ENCODE peak calls at places on chromosome X, in four cellular contexts. L, Z, V and Y are unnamed samples.

GRCh38 chrX:107686792-107687191 is 58.5 kb downstream of the PRPS1 start:
- DNase-seq in L (no peak), Z (no peak), V (no peak), Y (no peak)

GRCh38 chrX:19789782-19790181 is 97.6 kb downstream of the SH3KBP1 start:
- DNase-seq in L (no peak), Z (no peak), V (no peak), Y (no peak)

GRCh38 chrX:150192846-150193245 is 170.3 kb upstream of the MAMLD1 start:
- DNase-seq in L (no peak), Z (no peak), V (no peak), Y (no peak)

GRCh38 chrX:70168238-70169188 is 8.8 kb upstream of the DGAT2L6 start:
- DNase-seq in L (no peak), Z (no peak), V (no peak), Y (no peak)

GRCh38 chrX:53445977-53446376 is 11.8 kb upstream of the HSD17B10 start:
- DNase-seq in L (peak; percentile 63), Z (no peak), V (no peak), Y (no peak)

GRCh38 chrX:39613997-39614679 is 483.6 kb downstream of the BCOR start:
- DNase-seq in L (no peak), Z (no peak), V (no peak), Y (peak; percentile 18)

GRCh38 chrX:129701624-129702069 is 37.1 kb upstream of the XPNPEP2 start:
- DNase-seq in L (no peak), Z (no peak), V (no peak), Y (no peak)

GRCh38 chrX:19602866-19603620 is 87.7 kb upstream of the MAP3K15 start:
- DNase-seq in L (no peak), Z (no peak), V (no peak), Y (no peak)

GRCh38 chrX:39519213-39519544 is 578.6 kb downstream of the BCOR start:
- DNase-seq in L (no peak), Z (no peak), V (no peak), Y (no peak)

GRCh38 chrX:16665089-16665488 is 15.1 kb downstream of the S100G start:
- DNase-seq in L (no peak), Z (no peak), V (no peak), Y (no peak)

GRCh38 chrX:16666541-16666940 is 16.6 kb downstream of the S100G start:
- DNase-seq in L (no peak), Z (no peak), V (no peak), Y (no peak)

DNA sequence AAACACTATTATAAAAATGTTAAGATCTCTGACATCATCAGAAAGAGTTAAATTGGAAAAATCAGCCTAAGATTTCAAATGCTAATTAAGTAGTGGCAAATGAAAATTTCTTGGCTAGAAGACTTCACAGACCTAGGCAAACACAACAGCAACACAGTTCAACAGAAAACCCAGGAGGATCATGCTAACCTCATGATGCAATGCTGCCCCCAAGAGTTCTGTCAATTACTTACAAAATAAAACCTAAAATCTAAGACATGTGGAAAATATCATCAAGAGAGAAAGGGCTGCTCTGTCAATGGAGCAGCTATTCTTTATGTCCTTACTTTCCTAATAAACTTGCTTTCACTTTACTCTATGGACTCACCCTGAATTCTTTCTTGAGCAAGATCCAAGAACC is 21.0 kb downstream of the S100G start:
- DNase-seq in L (no peak), Z (no peak), V (no peak), Y (no peak)
- TF ChIP-seq CTCF in L (no peak), Z (peak; percentile 59), V (peak; percentile 7), Y (no peak)

GRCh38 chrX:8037593-8038348 is 110.6 kb upstream of the PNPLA4 start:
- DNase-seq in L (no peak), Z (no peak), V (no peak), Y (no peak)
- TF ChIP-seq CTCF in L (no peak), Z (no peak), V (no peak), Y (no peak)

GRCh38 chrX:132634521-132634920 is 145.7 kb upstream of the MBNL3 start:
- DNase-seq in L (no peak), Z (no peak), V (no peak), Y (no peak)

GRCh38 chrX:132631579-132632232 is 142.9 kb upstream of the MBNL3 start:
- DNase-seq in L (no peak), Z (no peak), V (no peak), Y (no peak)

GRCh38 chrX:132638313-132638712 is 149.5 kb upstream of the MBNL3 start:
- DNase-seq in L (no peak), Z (no peak), V (no peak), Y (no peak)

DNA sequence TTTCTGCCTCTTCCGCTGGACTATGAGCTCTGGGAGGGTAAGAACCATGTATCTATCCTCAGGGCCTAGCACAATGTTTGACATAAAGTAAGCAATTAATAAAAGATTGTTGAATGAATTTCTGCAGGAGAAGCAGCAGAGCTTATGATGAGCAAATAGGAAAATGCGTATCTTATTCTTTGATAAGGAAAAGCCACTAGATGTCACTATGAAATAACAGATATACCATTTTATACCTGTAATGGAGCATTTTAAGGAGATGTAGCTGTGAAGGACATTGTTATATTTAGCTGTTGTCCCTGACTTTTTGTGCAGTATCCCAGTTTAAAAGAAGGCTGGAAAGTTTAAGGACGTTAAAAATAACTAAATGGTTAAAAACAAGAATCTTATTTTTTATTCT is 147.2 kb upstream of the MBNL3 start:
- DNase-seq in L (no peak), Z (no peak), V (no peak), Y (no peak)
- TF ChIP-seq CTCF in L (no peak), Z (no peak), V (no peak), Y (no peak)

GRCh38 chrX:71911023-71911730 is 532 bp downstream of the NHSL2 start:
- DNase-seq in L (peak; percentile 57), Z (peak; percentile 23), V (peak; percentile 73), Y (no peak)
- TF ChIP-seq CTCF in L (peak; percentile 50), Z (peak; percentile 60), V (peak; percentile 19), Y (no peak)

GRCh38 chrX:24175276-24175675 is 25.7 kb downstream of the ZFX start:
- DNase-seq in L (no peak), Z (no peak), V (no peak), Y (no peak)

GRCh38 chrX:24169211-24169610 is 19.7 kb downstream of the ZFX start:
- DNase-seq in L (no peak), Z (no peak), V (no peak), Y (no peak)

GRCh38 chrX:24178441-24178840 is 28.9 kb downstream of the ZFX start:
- DNase-seq in L (no peak), Z (no peak), V (no peak), Y (no peak)

GRCh38 chrX:24168807-24169206 is 19.3 kb downstream of the ZFX start:
- DNase-seq in L (no peak), Z (no peak), V (no peak), Y (no peak)

GRCh38 chrX:24173115-24173847 is 23.8 kb downstream of the ZFX start:
- DNase-seq in L (no peak), Z (no peak), V (no peak), Y (no peak)
- TF ChIP-seq CTCF in L (no peak), Z (no peak), V (no peak), Y (no peak)

GRCh38 chrX:13747836-13748235 is 13.3 kb downstream of the OFD1 start:
- DNase-seq in L (peak; percentile 20), Z (no peak), V (no peak), Y (no peak)
- TF ChIP-seq CTCF in L (no peak), Z (peak; percentile 39), V (no peak), Y (no peak)

DNA sequence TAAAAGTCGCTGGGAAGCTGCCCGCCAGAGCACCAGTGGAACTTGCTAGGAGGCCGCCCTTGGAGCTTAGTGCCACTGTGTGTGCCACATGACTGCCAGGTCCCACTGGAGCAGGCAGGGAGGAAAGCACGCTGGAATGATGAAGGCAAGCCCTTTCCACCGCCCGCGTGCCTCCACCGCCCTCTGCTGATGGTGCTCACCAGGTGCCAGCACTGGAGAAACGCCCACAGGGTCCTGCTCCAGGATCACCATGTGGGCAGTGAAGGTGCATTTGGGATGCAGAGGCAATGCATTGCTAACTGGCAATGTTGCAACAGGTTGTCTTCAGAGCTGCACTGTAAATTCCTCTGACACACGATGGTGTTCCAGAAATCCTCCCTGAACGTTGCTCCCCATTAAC is 76.3 kb downstream of the SHROOM2 start:
- DNase-seq in L (no peak), Z (no peak), V (no peak), Y (no peak)
- TF ChIP-seq CTCF in L (no peak), Z (no peak), V (no peak), Y (no peak)

DNA sequence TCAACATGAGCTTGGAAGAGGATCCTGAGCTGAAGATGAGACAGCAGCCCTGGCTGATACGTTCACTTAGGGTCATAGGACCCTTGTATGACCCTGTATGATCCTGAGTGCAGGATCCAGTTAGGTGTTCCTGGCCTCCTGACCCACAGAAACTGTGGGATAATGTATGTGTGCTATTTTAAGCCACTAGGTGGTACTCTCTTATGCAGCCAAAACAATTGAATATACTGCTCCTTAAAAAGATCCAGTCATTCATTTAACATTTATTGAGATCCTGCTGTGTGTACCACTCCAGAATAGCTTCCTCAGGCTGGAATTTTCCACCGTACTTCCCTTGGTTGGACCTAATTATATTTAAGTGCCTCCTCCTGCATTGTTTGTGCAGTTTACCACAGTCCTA is 167.1 kb downstream of the AMELX start:
- DNase-seq in L (no peak), Z (no peak), V (no peak), Y (no peak)
- TF ChIP-seq CTCF in L (no peak), Z (no peak), V (no peak), Y (no peak)

DNA sequence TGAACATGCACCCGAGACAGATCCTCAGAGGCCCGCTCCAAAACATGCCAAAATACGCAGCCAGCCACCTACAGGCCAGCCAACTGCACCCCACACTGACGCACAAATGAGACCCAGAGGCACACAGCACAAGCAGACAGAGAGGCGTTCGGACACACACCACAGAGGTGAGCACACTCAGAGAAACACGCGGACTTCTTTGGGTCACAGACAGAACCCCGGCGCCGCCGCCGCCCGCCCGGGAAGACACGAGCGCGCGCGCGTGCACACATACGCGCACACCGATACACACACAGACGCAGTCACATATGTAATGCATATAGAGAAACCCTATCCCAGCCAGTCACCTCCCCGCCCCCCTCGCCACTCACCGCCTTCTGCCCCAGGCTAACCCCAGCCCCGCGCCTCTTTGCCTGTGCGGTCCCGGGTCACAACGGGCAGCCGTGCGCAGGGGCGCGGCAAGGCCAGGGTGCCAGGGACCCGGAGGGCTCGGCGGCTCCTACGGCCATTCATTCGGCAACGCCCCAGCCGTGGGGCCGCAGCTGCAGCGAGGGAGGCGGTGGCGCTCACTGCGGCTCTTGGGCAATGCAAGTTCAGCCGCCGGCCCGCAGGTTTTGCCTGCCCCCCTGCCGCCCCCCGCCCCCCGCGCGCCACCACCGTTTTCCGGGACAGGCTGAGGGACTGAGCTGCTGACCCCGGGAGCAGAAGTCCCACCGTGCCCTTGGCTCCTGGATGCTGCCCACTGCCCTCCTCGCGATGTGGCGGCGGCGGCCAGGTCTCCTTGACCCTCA is 532 bp downstream of the SEPTIN6 start:
- DNase-seq in L (peak; percentile 57), Z (peak; percentile 17), V (peak; percentile 81), Y (no peak)
- TF ChIP-seq CTCF in L (no peak), Z (peak; percentile 16), V (no peak), Y (no peak)

GRCh38 chrX:139121616-139122286 is 408.8 kb upstream of the F9 start:
- DNase-seq in L (no peak), Z (no peak), V (no peak), Y (no peak)

GRCh38 chrX:139125916-139126315 is 404.6 kb upstream of the F9 start:
- DNase-seq in L (no peak), Z (no peak), V (no peak), Y (no peak)

GRCh38 chrX:139120760-139121159 is 409.2 kb upstream of the FGF13 start:
- DNase-seq in L (no peak), Z (no peak), V (no peak), Y (no peak)

GRCh38 chrX:139126493-139126892 is 404.0 kb upstream of the F9 start:
- DNase-seq in L (peak; percentile 12), Z (peak; percentile 40), V (no peak), Y (no peak)
- TF ChIP-seq CTCF in L (peak; percentile 54), Z (peak; percentile 89), V (peak; percentile 27), Y (no peak)